ENCODE peak calls at places on chromosome 1, in seven cellular contexts. O is H9, F is IMR-90, N is mesendoderm, S is H1, Q is trophoblast cell, H is mesenchymal stem cell. I is an unnamed sample.

GRCh38 chr1:199667079-199667478 is 360.4 kb upstream of the NR5A2 start:
- DNase-seq in Q (peak; percentile 77), F (no peak), O (no peak), H (no peak), S (no peak), N (no peak), I (no peak)

GRCh38 chr1:52600533-52601179 is 1.5 kb upstream of the GPX7 start:
- DNase-seq in N (no peak), F (no peak), O (no peak), Q (no peak), H (no peak), S (no peak), I (no peak)

GRCh38 chr1:194442911-194443310 is 1256.5 kb upstream of the B3GALT2 start:
- DNase-seq in F (no peak), Q (no peak), S (no peak), O (no peak), N (no peak), H (no peak), I (no peak)

GRCh38 chr1:23019851-23020625 is 770 bp downstream of the KDM1A start:
- DNase-seq in S (no peak), F (peak; percentile 40), H (peak; percentile 64), O (peak; percentile 34), N (peak; percentile 69), Q (peak; percentile 36), I (peak; percentile 39)

GRCh38 chr1:96545935-96546656 is 175.5 kb upstream of the PTBP2 start:
- DNase-seq in H (no peak), F (no peak), Q (no peak), N (no peak), O (no peak), S (no peak), I (no peak)

GRCh38 chr1:10664251-10664650 is 132.2 kb downstream of the CASZ1 start:
- DNase-seq in O (peak; percentile 56), N (no peak), Q (no peak), F (no peak), S (no peak), H (no peak), I (peak; percentile 66)

GRCh38 chr1:60746278-60746761 is 336.0 kb upstream of the NFIA start:
- DNase-seq in H (no peak), F (no peak), S (no peak), Q (no peak), N (no peak), O (no peak), I (no peak)

GRCh38 chr1:51877434-51878306 is 857 bp downstream of the NRDC start:
- DNase-seq in N (peak; percentile 57), S (no peak), O (peak; percentile 38), F (peak; percentile 42), H (peak; percentile 72), Q (peak; percentile 36), I (no peak)

GRCh38 chr1:14733053-14733778 is 134.7 kb downstream of the KAZN start:
- DNase-seq in F (no peak), Q (peak; percentile 78), S (peak; percentile 69), H (peak; percentile 56), N (peak; percentile 92), O (peak; percentile 88), I (no peak)

GRCh38 chr1:84836145-84836544 is 56.9 kb downstream of the LPAR3 start:
- DNase-seq in H (no peak), Q (peak; percentile 66), S (no peak), F (no peak), O (no peak), N (no peak), I (no peak)

GRCh38 chr1:111214884-111215283 is 12.6 kb upstream of the CHI3L2 start:
- DNase-seq in H (no peak), O (no peak), N (no peak), F (no peak), Q (no peak), S (no peak), I (no peak)

DNA sequence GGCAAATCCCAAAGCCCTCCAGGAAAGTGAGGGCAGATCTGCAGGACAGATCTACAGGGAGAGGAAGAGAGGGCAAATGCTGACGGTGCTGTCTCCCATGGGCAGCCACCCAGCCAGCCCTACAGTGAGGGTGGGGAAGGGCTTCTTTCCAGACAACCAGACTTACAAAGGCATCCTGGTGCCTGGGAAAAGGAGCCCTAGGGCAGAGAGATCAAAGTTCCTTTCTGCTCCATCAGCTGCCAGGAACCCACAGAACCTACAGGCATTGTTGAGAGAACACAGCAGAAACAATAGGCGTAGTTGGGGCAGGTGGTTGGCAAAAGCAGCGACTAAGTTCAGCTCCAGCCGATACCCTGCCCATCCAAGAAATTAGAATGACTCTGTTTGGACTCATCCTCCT is 332.4 kb downstream of the KCNH1 start:
- DNase-seq in Q (peak; percentile 71), N (peak; percentile 33), S (no peak), H (no peak), O (no peak), F (no peak), I (no peak)
- H3K18ac ChIP-seq in Q (no peak overlapping the region), N (no peak overlapping the region), S (no peak overlapping the region), H (no peak overlapping the region), O (no peak overlapping the region), F (no peak overlapping the region), I (peak overlapping the region; percentile 44)

DNA sequence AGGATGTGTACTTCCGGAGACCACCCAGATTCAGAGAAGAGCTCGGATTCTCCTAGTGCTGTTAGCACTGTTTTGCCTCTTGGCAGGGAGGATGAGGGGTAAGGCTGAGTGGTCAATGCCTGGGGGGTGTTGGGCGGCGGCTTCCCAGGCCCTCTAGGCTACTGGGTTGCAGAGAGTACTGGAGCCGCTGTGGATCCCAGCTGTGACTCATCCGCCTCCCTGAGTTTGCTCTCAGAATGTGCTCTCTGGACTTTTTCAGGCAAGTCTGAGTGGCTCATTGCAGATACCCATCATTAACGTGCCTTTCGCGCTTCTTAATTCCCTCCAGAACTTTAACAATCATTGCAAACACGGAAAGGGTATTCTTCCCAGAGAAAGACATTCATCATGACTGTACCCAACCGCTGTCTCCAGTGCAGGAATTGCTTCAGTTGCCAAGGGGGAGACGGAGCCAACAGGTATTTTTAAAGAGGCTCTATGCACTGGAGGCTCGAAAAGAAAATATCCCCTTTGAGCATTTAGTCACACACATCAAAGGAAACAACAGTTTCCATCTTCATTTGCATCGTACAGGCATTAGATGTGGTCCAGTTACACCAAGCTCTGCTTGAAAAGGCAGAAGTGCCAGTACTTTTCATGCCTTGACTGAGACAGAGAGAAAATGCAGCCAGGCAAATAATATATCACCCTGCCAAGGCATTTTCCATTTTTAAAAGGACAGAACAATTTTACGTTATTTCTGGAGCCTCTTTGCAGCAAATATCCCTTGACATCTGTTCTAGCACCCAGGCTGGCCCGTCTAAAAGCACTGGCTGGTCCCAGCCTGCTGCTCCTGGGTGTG is 14.3 kb upstream of the CAMTA1 start:
- DNase-seq in O (peak; percentile 63), N (peak; percentile 42), F (peak; percentile 50), S (peak; percentile 56), Q (peak; percentile 86), H (peak; percentile 65), I (no peak)
- H3K18ac ChIP-seq in O (no peak overlapping the region), N (no peak overlapping the region), F (no peak overlapping the region), S (no peak overlapping the region), Q (no peak overlapping the region), H (no peak overlapping the region), I (no peak overlapping the region)

DNA sequence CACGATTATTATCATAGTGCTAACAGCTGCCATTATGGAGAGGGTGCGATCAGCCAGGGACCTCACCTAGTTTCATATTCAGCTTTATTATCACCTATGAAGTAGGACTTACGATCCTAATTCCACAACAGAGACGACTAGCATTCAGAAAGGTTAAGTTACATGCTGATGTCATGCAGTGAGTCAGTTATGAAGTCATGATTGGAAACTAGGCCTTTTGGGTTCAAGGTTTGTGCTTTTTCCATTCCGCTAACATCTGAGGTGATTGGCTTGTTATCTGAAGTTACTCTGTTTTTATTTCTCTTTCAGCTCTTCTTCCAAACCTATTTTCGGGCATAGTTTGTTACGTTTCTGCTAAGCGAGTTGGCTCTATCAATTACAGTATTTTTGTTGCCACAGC is 251.1 kb downstream of the CAMTA1 start:
- DNase-seq in H (no peak), F (no peak), N (no peak), Q (no peak), S (no peak), O (peak; percentile 0), I (no peak)
- H3K18ac ChIP-seq in H (no peak overlapping the region), F (no peak overlapping the region), N (no peak overlapping the region), Q (no peak overlapping the region), S (no peak overlapping the region), O (no peak overlapping the region), I (no peak overlapping the region)

GRCh38 chr1:53966794-53967193 is 20.6 kb downstream of the LRRC42 start:
- DNase-seq in Q (no peak), N (no peak), F (no peak), O (no peak), S (no peak), H (no peak), I (no peak)

GRCh38 chr1:53964109-53964508 is 18.0 kb downstream of the LRRC42 start:
- DNase-seq in F (peak; percentile 41), S (no peak), O (no peak), H (no peak), N (peak; percentile 61), Q (no peak), I (no peak)

GRCh38 chr1:53959664-53960250 is 13.6 kb downstream of the LRRC42 start:
- DNase-seq in O (no peak), S (no peak), H (peak; percentile 38), F (no peak), N (peak; percentile 63), Q (peak; percentile 63), I (no peak)

GRCh38 chr1:53962395-53962794 is 16.2 kb downstream of the LRRC42 start:
- DNase-seq in N (no peak), O (no peak), H (no peak), F (no peak), Q (no peak), S (no peak), I (no peak)

GRCh38 chr1:53963472-53963871 is 17.3 kb downstream of the LRRC42 start:
- DNase-seq in F (no peak), O (no peak), Q (no peak), S (no peak), H (no peak), N (no peak), I (no peak)
- H3K18ac ChIP-seq in F (no peak overlapping the region), O (no peak overlapping the region), Q (no peak overlapping the region), S (no peak overlapping the region), H (no peak overlapping the region), N (no peak overlapping the region), I (no peak overlapping the region)

I was measured in neuronal stem cell.